ENCODE peak calls at places on chromosomes 2 and 18, in seven cellular contexts. A is mesenchymal stem cell, S is mesendoderm, O is H1, K is neuronal stem cell, F is H9, W is trophoblast cell. Y is an unnamed sample.

GRCh38 chr2:238103465-238104070 is 3.4 kb downstream of the ESPNL start:
- DNase-seq in A (no peak), S (no peak), O (no peak), F (peak), K (no peak), W (no peak), Y (no peak)

GRCh38 chr18:33317640-33318039 is 122.9 kb downstream of the CCDC178 start:
- DNase-seq in A (no peak), O (no peak), F (no peak), K (no peak), W (no peak), S (no peak), Y (no peak)

GRCh38 chr2:36650031-36650430 is 46.5 kb upstream of the VIT start:
- DNase-seq in W (peak), K (no peak), O (no peak), A (peak), S (peak), F (peak), Y (peak)

GRCh38 chr2:227933891-227934290 is 62.5 kb downstream of the DAW1 start:
- DNase-seq in W (no peak), A (no peak), F (no peak), O (no peak), K (peak), S (peak), Y (no peak)

GRCh38 chr2:231613655-231614558 is 21.2 kb downstream of the TEX44 start:
- DNase-seq in O (no peak), W (peak), K (peak), A (peak), S (peak), F (peak), Y (peak)

GRCh38 chr2:195482050-195482449 is 175.0 kb upstream of the SLC39A10 start:
- DNase-seq in O (no peak), S (no peak), K (no peak), W (no peak), A (no peak), F (no peak), Y (no peak)

GRCh38 chr2:238850096-238850495 is 2.2 kb downstream of the TWIST2 start:
- DNase-seq in S (no peak), W (no peak), K (no peak), A (no peak), O (no peak), F (no peak), Y (peak)

GRCh38 chr18:62721837-62722795 is 6.8 kb downstream of the PHLPP1 start:
- DNase-seq in O (no peak), K (no peak), W (no peak), S (no peak), A (no peak), F (no peak), Y (no peak)

GRCh38 chr2:9754532-9754887 is 88.8 kb upstream of the TAF1B start:
- DNase-seq in W (no peak), K (no peak), O (no peak), S (no peak), A (no peak), F (no peak), Y (no peak)
- H2BK120ac ChIP-seq in W (no peak), K (no peak), O (no peak), S (no peak), A (no peak), F (no peak), Y (no peak)

GRCh38 chr2:155842103-155842502 is 490.4 kb downstream of the NR4A2 start:
- DNase-seq in A (peak), O (no peak), S (peak), K (no peak), F (no peak), W (peak), Y (no peak)
- H3K23ac ChIP-seq in A (no peak), O (no peak), S (no peak), K (no peak), F (no peak), W (no peak), Y (no peak)

GRCh38 chr2:68253211-68254068 is 1.1 kb upstream of the PPP3R1 start:
- DNase-seq in A (peak), S (peak), O (no peak), F (no peak), W (no peak), K (peak), Y (peak)
- H3K9ac ChIP-seq in A (peak), S (peak), O (peak), F (peak), W (peak), K (peak), Y (peak)

DNA sequence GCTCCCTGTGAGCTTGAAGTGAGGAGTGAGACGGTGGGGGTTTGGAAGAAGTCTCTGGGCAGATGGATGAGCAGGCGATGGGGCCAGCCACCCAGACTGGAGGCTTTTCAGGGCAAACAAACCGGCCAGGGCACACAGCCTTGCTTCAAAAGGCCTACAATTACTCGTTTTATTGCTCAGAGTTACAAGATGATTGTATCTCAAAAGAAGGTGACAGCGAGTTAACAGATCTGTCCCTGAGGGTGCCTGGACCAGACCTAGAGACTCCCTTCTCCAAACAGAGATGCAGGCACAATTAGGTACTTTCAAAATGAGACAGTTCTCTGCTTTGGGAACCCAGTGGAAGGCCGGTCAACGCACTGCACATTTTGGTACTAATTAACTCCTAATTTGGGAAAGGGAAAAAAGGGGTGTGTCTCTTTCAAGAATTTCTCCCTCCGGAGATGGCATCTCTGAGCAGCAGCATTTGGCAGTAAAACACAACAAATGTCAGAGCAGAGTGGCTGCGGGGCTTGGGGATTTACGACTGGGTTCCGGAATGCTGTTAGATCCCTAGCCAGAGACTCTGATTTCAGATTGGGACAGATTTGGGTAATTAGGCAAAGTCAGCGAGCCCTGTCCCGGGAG is 226.7 kb downstream of the TTC32 start:
- DNase-seq in S (peak), W (no peak), F (no peak), K (no peak), O (no peak), A (no peak), Y (no peak)
- H2BK120ac ChIP-seq in S (no peak), W (no peak), F (no peak), K (no peak), O (no peak), A (no peak), Y (no peak)

GRCh38 chr2:62089658-62090057 is 106.3 kb upstream of the B3GNT2 start:
- DNase-seq in W (peak), F (no peak), O (no peak), K (no peak), S (no peak), A (no peak), Y (no peak)
- H3K23ac ChIP-seq in W (no peak), F (no peak), O (no peak), K (no peak), S (no peak), A (no peak), Y (no peak)

DNA sequence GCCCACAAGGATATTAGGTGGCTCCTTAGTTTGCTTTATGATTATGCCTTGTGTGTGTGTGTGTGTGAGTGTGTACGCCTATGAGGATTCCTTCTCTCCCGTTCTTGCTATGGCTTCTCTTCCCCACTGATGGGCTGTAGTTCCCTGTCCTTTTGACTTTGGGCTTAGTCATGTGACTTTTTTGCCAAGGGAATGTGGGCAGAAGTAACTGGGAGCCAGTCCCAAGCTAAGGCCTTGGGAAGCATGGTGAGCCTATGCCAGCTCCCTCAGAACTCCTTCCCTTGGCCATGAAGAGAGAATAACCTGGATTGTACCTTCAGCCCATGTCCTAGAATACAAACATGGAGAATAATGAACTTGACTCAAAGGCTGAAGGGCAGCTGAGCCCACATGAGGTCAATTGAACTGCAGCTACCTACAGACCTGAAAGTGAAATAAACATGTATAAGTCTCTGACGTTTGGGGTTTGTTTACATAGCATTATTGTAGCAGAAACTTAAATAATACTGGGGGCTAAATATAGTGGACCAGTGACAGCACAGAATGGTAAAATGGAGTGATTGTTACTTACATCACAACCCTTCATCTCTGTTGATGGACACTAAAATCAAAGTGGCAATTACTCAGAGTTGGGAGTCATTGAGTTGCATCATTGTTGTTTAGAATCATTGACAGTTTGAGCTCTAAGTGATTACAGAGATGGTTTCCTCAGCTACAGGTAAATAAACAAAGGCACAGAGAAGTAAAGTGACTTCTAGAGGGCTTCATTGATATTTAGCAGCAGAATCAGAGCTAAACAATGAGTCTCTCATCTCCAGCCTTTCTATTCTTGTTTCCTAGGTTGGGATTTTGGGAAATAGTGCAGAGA is 15.3 kb upstream of the IL36G start:
- DNase-seq in S (peak), F (no peak), W (no peak), A (no peak), K (no peak), O (no peak), Y (no peak)
- H3K9ac ChIP-seq in S (no peak), F (no peak), W (no peak), A (no peak), K (no peak), O (no peak), Y (no peak)

Y was measured in IMR-90.